ENCODE peak calls at places on chromosomes 6 and 20, in eight cellular contexts. H, K, U, N, I, L, G and P are unnamed samples.

GRCh38 chr6:3195695-3196497 is 31.6 kb downstream of the TUBB2B start:
- DNase-seq in H (no peak), K (peak), U (no peak), N (no peak), I (no peak), L (peak), G (peak), P (no peak)

GRCh38 chr6:79269877-79270276 is 35.4 kb upstream of the HMGN3 start:
- DNase-seq in H (no peak), K (peak), U (no peak), N (no peak), I (no peak), L (no peak), G (no peak), P (no peak)

GRCh38 chr6:121506761-121507754 is 71.6 kb downstream of the GJA1 start:
- DNase-seq in H (no peak), K (peak), U (no peak), N (no peak), I (peak), L (no peak), G (no peak), P (no peak)

GRCh38 chr20:2658414-2659354 is 5.3 kb downstream of the IDH3B start:
- DNase-seq in H (no peak), K (no peak), U (no peak), N (peak), I (no peak), L (peak), G (peak), P (no peak)

GRCh38 chr20:48616481-48616880 is 211.3 kb downstream of the PREX1 start:
- DNase-seq in H (peak), K (no peak), U (no peak), N (no peak), I (no peak), L (no peak), G (no peak), P (no peak)

GRCh38 chr6:170207586-170207985 is 83.3 kb downstream of the DLL1 start:
- DNase-seq in H (no peak), K (no peak), U (peak), N (no peak), I (no peak), L (peak), G (peak), P (no peak)

GRCh38 chr6:48754631-48755030 is 643.6 kb upstream of the PTCHD4 start:
- DNase-seq in H (no peak), K (no peak), U (no peak), N (no peak), I (no peak), L (no peak), G (no peak), P (no peak)

GRCh38 chr6:29926081-29926794 is 16.1 kb upstream of the HLA-A start:
- DNase-seq in H (peak), K (peak), U (peak), N (no peak), I (no peak), L (no peak), G (no peak), P (no peak)

GRCh38 chr6:72622094-72622540 is 253 bp downstream of the KCNQ5 start:
- DNase-seq in H (peak), K (peak), U (peak), N (peak), I (no peak), L (peak), G (peak), P (no peak)

GRCh38 chr20:50404419-50405234 is 105.6 kb upstream of the PTPN1 start:
- DNase-seq in H (no peak), K (no peak), U (no peak), N (no peak), I (no peak), L (no peak), G (no peak), P (no peak)

GRCh38 chr6:135014353-135014832 is 40.2 kb downstream of the HBS1L start:
- DNase-seq in H (no peak), K (no peak), U (no peak), N (no peak), I (no peak), L (no peak), G (no peak), P (no peak)
- H3K27ac ChIP-seq in H (no peak), K (peak), U (peak), N (no peak), I (no peak), L (no peak), G (no peak), P (no peak)

GRCh38 chr6:43291708-43292107 is 6.4 kb upstream of the SLC22A7 start:
- DNase-seq in H (no peak), K (no peak), U (no peak), N (no peak), I (no peak), L (no peak), G (no peak), P (no peak)
- H3K27ac ChIP-seq in H (no peak), K (no peak), U (no peak), N (no peak), I (no peak), L (no peak), G (no peak), P (no peak)

GRCh38 chr6:108872001-108872974 is 24.1 kb downstream of the ARMC2 start:
- DNase-seq in H (no peak), K (no peak), U (peak), N (no peak), I (no peak), L (no peak), G (no peak), P (no peak)

GRCh38 chr6:108868551-108869145 is 20.4 kb downstream of the ARMC2 start:
- DNase-seq in H (no peak), K (no peak), U (no peak), N (no peak), I (no peak), L (no peak), G (no peak), P (no peak)

GRCh38 chr6:108862479-108863191 is 14.4 kb downstream of the ARMC2 start:
- DNase-seq in H (peak), K (no peak), U (no peak), N (no peak), I (peak), L (no peak), G (no peak), P (no peak)

GRCh38 chr6:108870357-108870756 is 22.1 kb downstream of the ARMC2 start:
- DNase-seq in H (no peak), K (no peak), U (no peak), N (no peak), I (no peak), L (no peak), G (no peak), P (no peak)

GRCh38 chr6:108866798-108867197 is 18.6 kb downstream of the ARMC2 start:
- DNase-seq in H (no peak), K (no peak), U (no peak), N (no peak), I (no peak), L (no peak), G (no peak), P (no peak)
- H3K27ac ChIP-seq in H (no peak), K (no peak), U (no peak), N (no peak), I (no peak), L (no peak), G (no peak), P (no peak)

GRCh38 chr20:19304389-19304788 is 91.9 kb downstream of the SLC24A3 start:
- DNase-seq in H (no peak), K (no peak), U (no peak), N (no peak), I (no peak), L (no peak), G (no peak), P (no peak)

GRCh38 chr20:19302714-19303113 is 90.3 kb downstream of the SLC24A3 start:
- DNase-seq in H (no peak), K (no peak), U (no peak), N (no peak), I (no peak), L (no peak), G (no peak), P (no peak)

GRCh38 chr20:19301843-19302242 is 89.4 kb downstream of the SLC24A3 start:
- DNase-seq in H (no peak), K (no peak), U (no peak), N (no peak), I (no peak), L (no peak), G (peak), P (no peak)

GRCh38 chr20:19300395-19300794 is 88.0 kb downstream of the SLC24A3 start:
- DNase-seq in H (no peak), K (no peak), U (no peak), N (no peak), I (no peak), L (no peak), G (peak), P (no peak)

GRCh38 chr20:19301142-19301541 is 88.7 kb downstream of the SLC24A3 start:
- DNase-seq in H (no peak), K (no peak), U (no peak), N (no peak), I (no peak), L (no peak), G (peak), P (no peak)
- H3K27ac ChIP-seq in H (no peak), K (no peak), U (no peak), N (peak), I (no peak), L (no peak), G (no peak), P (no peak)

GRCh38 chr6:109240370-109241084 is 141.7 kb downstream of the CD164 start:
- DNase-seq in H (no peak), K (peak), U (no peak), N (no peak), I (no peak), L (no peak), G (no peak), P (no peak)

GRCh38 chr6:109237986-109238329 is 142.7 kb downstream of the CEP57L1 start:
- DNase-seq in H (no peak), K (no peak), U (no peak), N (no peak), I (no peak), L (no peak), G (no peak), P (no peak)

GRCh38 chr6:109238405-109238804 is 143.1 kb downstream of the CEP57L1 start:
- DNase-seq in H (no peak), K (peak), U (no peak), N (peak), I (no peak), L (no peak), G (no peak), P (no peak)

GRCh38 chr6:109239918-109240321 is 142.3 kb downstream of the CD164 start:
- DNase-seq in H (no peak), K (no peak), U (no peak), N (no peak), I (peak), L (no peak), G (no peak), P (no peak)

DNA sequence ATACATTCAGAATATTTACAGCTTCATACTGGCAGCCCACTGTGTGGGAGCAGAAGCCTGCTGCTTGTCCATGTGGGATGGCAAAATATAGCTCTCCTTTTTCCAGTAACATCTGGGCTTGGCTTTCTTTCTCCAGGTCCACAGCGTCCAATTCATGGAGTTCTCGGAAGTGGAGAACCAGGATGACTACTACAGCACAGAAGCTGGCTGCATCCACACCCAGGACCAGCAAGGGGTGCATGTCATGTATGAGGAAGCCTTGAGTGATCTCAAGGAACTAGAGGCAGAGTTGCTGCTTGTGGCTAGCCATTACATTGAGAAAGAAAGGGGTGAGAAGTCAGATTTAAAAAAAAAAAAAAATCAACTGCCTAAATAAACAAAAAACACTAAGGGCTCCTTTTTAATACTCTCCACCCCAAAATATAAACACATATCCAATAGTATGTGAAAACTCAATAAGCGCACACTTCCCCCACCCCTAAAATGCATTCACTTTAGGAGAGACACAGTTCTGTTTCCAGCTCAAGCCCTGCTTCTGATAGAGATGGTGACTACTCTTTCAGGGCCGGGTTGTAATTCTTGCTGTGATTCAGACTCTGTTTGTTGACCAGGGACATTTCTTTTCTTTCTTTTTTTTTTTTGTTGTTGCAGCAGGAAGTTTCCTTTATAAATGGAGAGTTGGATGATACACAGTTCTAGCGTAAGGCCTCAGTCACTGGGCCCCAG is 142.9 kb downstream of the CD164 start:
- DNase-seq in H (no peak), K (peak), U (no peak), N (no peak), I (no peak), L (no peak), G (no peak), P (no peak)
- H3K27ac ChIP-seq in H (no peak), K (peak), U (no peak), N (no peak), I (no peak), L (no peak), G (no peak), P (peak)

GRCh38 chr20:57431539-57431835 is 40.3 kb downstream of the RBM38 start:
- DNase-seq in H (no peak), K (no peak), U (no peak), N (no peak), I (no peak), L (no peak), G (no peak), P (no peak)

GRCh38 chr20:57432874-57433491 is 41.8 kb downstream of the RBM38 start:
- DNase-seq in H (peak), K (peak), U (peak), N (peak), I (peak), L (no peak), G (no peak), P (no peak)

GRCh38 chr20:57433658-57434389 is 42.6 kb downstream of the RBM38 start:
- DNase-seq in H (no peak), K (no peak), U (peak), N (no peak), I (no peak), L (no peak), G (no peak), P (no peak)

GRCh38 chr20:57434390-57434700 is 43.1 kb downstream of the RBM38 start:
- DNase-seq in H (no peak), K (no peak), U (peak), N (no peak), I (no peak), L (no peak), G (no peak), P (no peak)

DNA sequence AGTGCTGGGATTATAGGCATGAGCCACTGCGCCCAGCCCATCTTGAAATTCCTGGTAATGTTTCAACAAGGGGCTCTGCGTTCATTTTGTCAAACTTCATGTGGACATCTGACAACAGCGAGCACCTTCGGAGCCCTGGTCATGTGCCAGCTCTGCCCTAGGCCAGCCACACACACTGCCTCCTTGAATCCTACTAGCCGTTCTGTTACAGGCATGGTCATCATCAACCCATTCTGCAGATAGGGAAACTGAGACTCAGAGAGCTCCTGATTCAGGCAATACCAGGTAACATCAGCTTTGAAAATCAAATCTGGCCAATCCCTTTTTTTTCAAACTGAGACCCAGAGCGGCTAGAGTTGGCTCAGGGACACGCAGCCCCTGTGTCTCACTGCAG is 41.3 kb downstream of the RBM38 start:
- DNase-seq in H (no peak), K (no peak), U (no peak), N (no peak), I (no peak), L (no peak), G (no peak), P (no peak)
- H3K27ac ChIP-seq in H (no peak), K (no peak), U (peak), N (peak), I (no peak), L (no peak), G (no peak), P (no peak)

DNA sequence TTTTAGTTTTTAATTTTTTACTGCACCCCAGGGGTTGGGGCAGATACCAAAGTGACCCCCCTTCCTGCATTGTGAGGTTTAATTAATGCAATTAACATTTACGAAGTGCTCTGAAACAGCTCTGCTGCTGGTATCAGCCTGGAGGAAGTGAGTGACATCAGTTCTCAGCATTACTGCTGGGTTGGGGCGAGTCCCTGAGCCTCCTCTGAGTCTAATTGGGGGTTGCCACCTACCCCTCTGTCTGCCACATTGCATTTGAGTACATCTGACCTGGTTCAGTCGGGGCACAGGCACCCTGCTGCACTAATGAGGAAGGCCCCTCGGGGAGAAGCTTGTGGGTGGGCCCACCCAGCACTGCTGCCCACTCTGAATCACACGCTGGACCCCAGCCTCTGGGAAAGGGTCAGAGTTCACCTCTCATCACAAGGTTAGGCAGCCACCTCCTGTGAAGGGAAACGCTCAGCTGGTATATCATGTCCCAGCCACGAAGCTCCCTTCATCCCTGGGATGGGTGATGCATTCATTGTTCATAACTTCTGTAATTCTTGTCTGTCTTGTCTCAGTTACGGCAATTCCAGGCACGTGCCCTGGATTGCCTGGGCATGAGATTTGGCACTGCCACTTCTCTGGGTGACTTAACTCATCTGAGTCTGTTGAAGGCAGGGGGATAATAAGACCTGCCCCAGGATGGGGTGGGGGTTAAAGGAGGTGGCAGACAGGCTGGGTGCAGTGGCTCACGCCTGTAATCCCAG is 13.2 kb downstream of the DNMT3B start:
- DNase-seq in H (no peak), K (no peak), U (no peak), N (peak), I (no peak), L (no peak), G (no peak), P (no peak)
- H3K27ac ChIP-seq in H (no peak), K (no peak), U (no peak), N (peak), I (no peak), L (no peak), G (no peak), P (no peak)

DNA sequence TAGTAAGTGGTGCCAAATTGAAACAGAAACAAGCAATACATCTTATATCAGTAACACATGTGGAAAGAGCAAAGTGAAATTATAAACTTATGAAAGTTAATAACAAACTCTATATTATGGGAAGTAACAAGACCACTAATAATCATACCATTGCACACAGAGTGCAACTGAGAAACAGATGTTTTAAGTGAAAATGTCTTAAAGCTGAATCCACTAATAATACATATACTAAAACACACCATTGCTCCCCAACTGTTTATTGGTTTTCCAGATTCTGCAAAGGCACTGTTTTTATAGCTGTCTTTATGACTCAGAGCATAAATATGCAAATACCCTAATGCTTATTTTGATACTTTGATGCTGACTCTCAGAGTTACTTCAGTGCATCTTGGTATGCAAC is 292.3 kb downstream of the RFPL4B start:
- DNase-seq in H (no peak), K (peak), U (no peak), N (peak), I (no peak), L (no peak), G (no peak), P (no peak)
- H3K27ac ChIP-seq in H (no peak), K (no peak), U (no peak), N (no peak), I (no peak), L (no peak), G (no peak), P (no peak)

DNA sequence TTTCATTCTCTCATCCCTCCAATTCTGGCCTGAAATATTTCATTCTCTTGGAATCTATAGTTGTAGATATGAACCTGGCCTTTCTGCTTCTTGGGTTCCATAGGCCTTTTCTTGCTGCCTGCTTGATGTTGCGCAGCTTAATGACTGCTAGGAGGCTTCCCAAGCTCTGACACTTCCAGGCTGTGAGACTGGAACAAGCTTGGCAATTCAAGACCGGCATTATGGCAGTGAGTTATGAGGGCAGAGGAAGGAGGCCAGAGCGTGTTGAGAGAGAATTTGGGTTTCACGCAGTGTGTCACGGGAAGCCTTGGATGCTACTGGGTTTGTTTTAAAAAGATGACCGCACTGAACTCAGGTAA is 948 bp upstream of the DNAJC5 start:
- DNase-seq in H (no peak), K (peak), U (no peak), N (no peak), I (no peak), L (no peak), G (no peak), P (no peak)
- H3K27ac ChIP-seq in H (no peak), K (peak), U (no peak), N (peak), I (no peak), L (no peak), G (no peak), P (peak)